ENCODE peak calls at places on chromosome 11, in four cellular contexts. A is WERI-Rb-1, Y is AG04450, H is stomach. I is an unnamed sample.

GRCh38 chr11:2200957-2201519 is 29.4 kb upstream of the TH start:
- DNase-seq in A (no peak), Y (no peak), H (no peak), I (no peak)

GRCh38 chr11:35764414-35764813 is 101.8 kb downstream of the TRIM44 start:
- DNase-seq in A (no peak), Y (no peak), H (no peak), I (no peak)

GRCh38 chr11:36048496-36049247 is 104.8 kb downstream of the LDLRAD3 start:
- DNase-seq in A (no peak), Y (no peak), H (no peak), I (no peak)

GRCh38 chr11:70048279-70049024 is 29.7 kb upstream of the ANO1 start:
- DNase-seq in A (peak), Y (no peak), H (no peak), I (no peak)

GRCh38 chr11:36362902-36363301 is 66.8 kb downstream of the PRR5L start:
- DNase-seq in A (no peak), Y (peak), H (no peak), I (peak)

GRCh38 chr11:103537904-103538502 is 428.8 kb downstream of the DYNC2H1 start:
- DNase-seq in A (peak), Y (no peak), H (no peak), I (no peak)

GRCh38 chr11:92473736-92474135 is 249.1 kb downstream of the FAT3 start:
- DNase-seq in A (no peak), Y (no peak), H (no peak), I (no peak)

GRCh38 chr11:31419669-31420068 is 50.0 kb downstream of the DNAJC24 start:
- DNase-seq in A (no peak), Y (no peak), H (no peak), I (no peak)

GRCh38 chr11:110366234-110366633 is 63.5 kb upstream of the FDX1 start:
- DNase-seq in A (no peak), Y (no peak), H (peak), I (no peak)

GRCh38 chr11:121567988-121568387 is 115.2 kb upstream of the SORL1-AS1 start:
- DNase-seq in A (no peak), Y (no peak), H (no peak), I (no peak)

GRCh38 chr11:12044799-12045198 is 36.4 kb upstream of the DKK3 start:
- DNase-seq in A (no peak), Y (no peak), H (no peak), I (no peak)

GRCh38 chr11:115617767-115618166 is 113.6 kb upstream of the CADM1 start:
- DNase-seq in A (no peak), Y (no peak), H (no peak), I (no peak)

GRCh38 chr11:440065-441042 is 1.5 kb downstream of the ANO9 start:
- DNase-seq in A (no peak), Y (no peak), H (no peak), I (no peak)
- TF ChIP-seq CTCF in A (peak), Y (peak), H (no peak), I (no peak)

GRCh38 chr11:86999859-87000753 is 37.6 kb upstream of the TMEM135 start:
- DNase-seq in A (no peak), Y (no peak), H (peak), I (no peak)
- H3K4me3 ChIP-seq in A (no peak), Y (no peak), H (no peak), I (no peak)

DNA sequence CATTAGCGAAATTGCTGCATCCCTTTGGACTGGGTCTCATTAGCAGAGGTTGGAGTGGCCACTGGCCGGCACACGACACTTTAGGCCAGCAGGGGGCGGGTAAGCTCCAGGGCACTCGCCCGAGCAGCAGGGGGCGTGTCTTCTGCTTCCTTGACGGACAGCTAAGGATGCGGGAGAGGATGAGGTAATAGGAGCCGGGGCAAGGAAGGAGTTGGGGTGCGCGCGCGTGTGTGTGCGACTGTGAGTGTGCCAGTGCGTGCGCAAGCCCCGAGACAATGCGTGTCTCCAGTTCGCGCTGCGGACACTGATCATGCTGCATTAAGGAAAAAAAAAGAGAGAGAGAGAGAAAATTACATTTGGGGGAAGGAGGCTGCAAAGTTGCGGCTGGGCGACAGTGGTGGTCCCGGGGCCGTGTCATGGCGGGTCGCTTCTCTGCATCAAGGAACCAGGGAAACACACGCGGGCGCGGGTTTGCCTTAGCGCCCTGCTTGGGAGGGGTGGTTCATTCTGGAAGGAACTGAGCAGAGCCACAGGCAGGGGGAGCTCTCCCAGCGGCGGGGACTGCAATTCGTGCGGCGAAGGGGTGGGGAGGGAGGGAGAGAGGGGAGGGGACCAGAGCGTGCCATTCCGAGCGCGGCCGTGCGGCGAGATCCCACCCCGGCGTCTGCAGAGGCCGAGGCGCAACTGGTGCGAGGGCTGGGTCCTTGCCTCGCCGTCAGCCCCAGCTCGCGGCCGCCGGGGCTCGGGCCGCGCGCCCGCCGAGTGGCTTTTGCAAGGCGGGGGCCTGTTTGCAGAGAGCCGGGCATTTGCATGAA is at the start of gene DTX4:
- DNase-seq in A (peak), Y (peak), H (peak), I (no peak)
- TF ChIP-seq CTCF in A (peak), Y (peak), H (peak), I (peak)

GRCh38 chr11:64887234-64887756 is 8.9 kb upstream of the EHD1 start:
- DNase-seq in A (no peak), Y (no peak), H (no peak), I (no peak)
- H3K4me3 ChIP-seq in A (no peak), Y (no peak), H (peak), I (no peak)

I was measured in AG04449.